ENCODE peak calls at places on chromosome 6, in five cellular contexts. One of them, this sample, is unnamed. For H3K27me3, the result is how much of the 10 kb centered on the place peaks cover.

GRCh38 chr6:129648819-129649491 is 61.0 kb downstream of the ARHGAP18 start:
- DNase-seq in ovary: no peak
- DNase-seq in right lobe of liver: no peak
- DNase-seq in HepG2: no peak
- DNase-seq in tibial nerve: no peak
- DNase-seq in this sample: no peak

GRCh38 chr6:161227004-161227950 is 46.6 kb downstream of the AGPAT4 start:
- DNase-seq in HepG2: no peak
- DNase-seq in ovary: no peak
- DNase-seq in right lobe of liver: no peak
- DNase-seq in tibial nerve: no peak
- DNase-seq in this sample: no peak

GRCh38 chr6:134247271-134247833 is 70.6 kb downstream of the SGK1 start:
- DNase-seq in right lobe of liver: no peak
- DNase-seq in HepG2: no peak
- DNase-seq in ovary: no peak
- DNase-seq in tibial nerve: no peak
- DNase-seq in this sample: no peak

GRCh38 chr6:42007286-42007685 is 43.0 kb upstream of the TAF8 start:
- DNase-seq in tibial nerve: no peak
- DNase-seq in HepG2: no peak
- DNase-seq in ovary: no peak
- DNase-seq in right lobe of liver: no peak
- DNase-seq in this sample: no peak

GRCh38 chr6:131532476-131533108 is 40.4 kb upstream of the ARG1 start:
- DNase-seq in right lobe of liver: no peak
- DNase-seq in ovary: no peak
- DNase-seq in HepG2: no peak
- DNase-seq in tibial nerve: no peak
- DNase-seq in this sample: no peak

GRCh38 chr6:12608016-12608860 is 108.3 kb upstream of the PHACTR1 start:
- DNase-seq in HepG2: no peak
- DNase-seq in tibial nerve: no peak
- DNase-seq in right lobe of liver: no peak
- DNase-seq in ovary: no peak
- DNase-seq in this sample: no peak

GRCh38 chr6:132929141-132929540 is 114.8 kb downstream of the RPS12 start:
- DNase-seq in HepG2: no peak
- DNase-seq in tibial nerve: no peak
- DNase-seq in ovary: no peak
- DNase-seq in right lobe of liver: no peak
- DNase-seq in this sample: no peak

GRCh38 chr6:152372945-152373344 is 264.2 kb downstream of the SYNE1 start:
- DNase-seq in right lobe of liver: no peak
- DNase-seq in tibial nerve: no peak
- DNase-seq in ovary: no peak
- DNase-seq in HepG2: no peak
- DNase-seq in this sample: no peak

DNA sequence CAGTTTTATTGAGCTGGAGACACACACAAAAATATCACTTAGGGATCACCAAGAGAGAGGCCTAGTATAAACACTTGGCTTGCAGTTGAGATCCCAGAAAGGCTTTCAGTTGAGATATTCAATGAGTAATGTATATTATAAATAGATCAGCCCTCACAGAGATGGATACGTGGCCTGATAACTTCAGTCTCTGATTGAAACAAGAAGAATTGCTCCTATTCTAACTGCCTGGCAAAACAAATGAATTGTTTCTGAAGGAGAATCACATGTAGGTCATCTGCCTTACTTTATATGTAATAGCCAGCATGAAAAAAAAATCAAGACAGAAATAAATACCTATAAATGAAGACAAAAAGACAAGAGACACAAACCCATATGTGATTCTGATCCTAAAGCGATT is 747.3 kb upstream of the MAN1A1 start:
- DNase-seq in ovary: no peak
- DNase-seq in HepG2: no peak
- DNase-seq in right lobe of liver: no peak
- DNase-seq in tibial nerve: no peak
- DNase-seq in this sample: no peak
- H3K27ac ChIP-seq in ovary: no peak
- H3K27ac ChIP-seq in HepG2: no peak
- H3K27ac ChIP-seq in right lobe of liver: no peak
- H3K27ac ChIP-seq in tibial nerve: no peak
- H3K27ac ChIP-seq in this sample: no peak

DNA sequence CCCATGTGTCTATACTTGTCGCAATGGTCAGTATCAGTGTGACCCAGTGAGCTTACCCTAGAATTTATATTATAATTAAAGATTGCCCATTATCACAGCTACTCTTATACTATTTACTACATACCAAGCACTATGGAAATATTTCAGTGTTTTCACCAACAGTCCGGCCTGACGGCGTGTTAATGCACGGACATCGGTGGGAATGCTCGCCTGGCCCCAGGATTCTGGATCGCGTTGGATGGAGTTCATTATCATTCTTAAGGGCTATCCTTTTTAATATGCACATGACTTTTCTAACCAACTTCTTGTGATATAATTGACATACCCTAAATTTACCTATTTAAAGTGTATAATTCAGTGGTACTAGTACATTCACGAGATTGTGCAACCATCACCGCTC is 51.8 kb upstream of the AFDN start:
- DNase-seq in tibial nerve: no peak
- DNase-seq in right lobe of liver: no peak
- DNase-seq in HepG2: no peak
- DNase-seq in ovary: no peak
- DNase-seq in this sample: no peak
- H3K27me3 ChIP-seq in tibial nerve: under half
- H3K27me3 ChIP-seq in right lobe of liver: under half
- H3K27me3 ChIP-seq in HepG2: under half
- H3K27me3 ChIP-seq in ovary: under half
- H3K27me3 ChIP-seq in this sample: under half

GRCh38 chr6:393391-394221 is 2.1 kb downstream of the IRF4 start:
- DNase-seq in ovary: no peak
- DNase-seq in tibial nerve: no peak
- DNase-seq in HepG2: no peak
- DNase-seq in right lobe of liver: no peak
- DNase-seq in this sample: no peak

GRCh38 chr6:392441-393390 is 1.2 kb downstream of the IRF4 start:
- DNase-seq in ovary: no peak
- DNase-seq in HepG2: no peak
- DNase-seq in right lobe of liver: no peak
- DNase-seq in tibial nerve: no peak
- DNase-seq in this sample: no peak

GRCh38 chr6:389622-390021 is 1.9 kb upstream of the IRF4 start:
- DNase-seq in HepG2: no peak
- DNase-seq in tibial nerve: no peak
- DNase-seq in ovary: no peak
- DNase-seq in right lobe of liver: no peak
- DNase-seq in this sample: no peak

GRCh38 chr6:390914-391558 is 516 bp upstream of the IRF4 start:
- DNase-seq in right lobe of liver: no peak
- DNase-seq in HepG2: no peak
- DNase-seq in tibial nerve: no peak
- DNase-seq in ovary: no peak
- DNase-seq in this sample: no peak

GRCh38 chr6:391559-392440 is at the start of gene IRF4:
- DNase-seq in HepG2: no peak
- DNase-seq in ovary: no peak
- DNase-seq in tibial nerve: no peak
- DNase-seq in right lobe of liver: no peak
- DNase-seq in this sample: no peak
- TF ChIP-seq POLR2A in HepG2: no peak
- TF ChIP-seq POLR2A in ovary: no peak
- TF ChIP-seq POLR2A in tibial nerve: peak
- TF ChIP-seq POLR2A in right lobe of liver: no peak
- TF ChIP-seq POLR2A in this sample: no peak

DNA sequence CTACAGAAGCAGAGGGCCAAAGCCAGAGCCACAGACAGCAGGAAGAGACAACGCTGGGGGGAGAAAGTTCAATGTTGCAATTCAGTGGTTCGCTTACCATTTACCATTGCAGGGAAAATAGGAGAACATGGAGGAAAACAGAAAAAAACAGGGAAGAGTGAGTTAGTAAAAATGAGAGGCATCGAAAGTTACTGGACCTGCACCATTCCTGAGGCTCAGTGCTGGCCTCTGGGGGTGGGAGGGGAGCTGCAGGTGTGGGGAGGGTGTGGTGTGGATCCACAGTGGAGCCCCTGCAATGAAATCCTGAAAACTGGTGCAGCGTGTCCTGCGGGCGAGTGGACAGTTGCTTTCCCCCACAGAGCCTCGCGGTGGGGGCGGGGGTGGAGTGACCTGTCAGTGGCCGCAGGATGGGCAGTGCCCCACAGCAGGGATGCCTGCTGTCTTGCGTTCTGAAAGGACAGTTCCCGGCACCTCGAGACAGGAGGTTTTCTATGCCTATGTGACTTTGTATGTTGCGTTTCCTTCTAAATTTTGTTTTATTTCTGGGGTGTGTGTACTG is 5.7 kb downstream of the TMEM181 start:
- DNase-seq in HepG2: no peak
- DNase-seq in ovary: no peak
- DNase-seq in tibial nerve: no peak
- DNase-seq in right lobe of liver: no peak
- DNase-seq in this sample: no peak
- H3K27ac ChIP-seq in HepG2: no peak
- H3K27ac ChIP-seq in ovary: no peak
- H3K27ac ChIP-seq in tibial nerve: no peak
- H3K27ac ChIP-seq in right lobe of liver: no peak
- H3K27ac ChIP-seq in this sample: no peak

DNA sequence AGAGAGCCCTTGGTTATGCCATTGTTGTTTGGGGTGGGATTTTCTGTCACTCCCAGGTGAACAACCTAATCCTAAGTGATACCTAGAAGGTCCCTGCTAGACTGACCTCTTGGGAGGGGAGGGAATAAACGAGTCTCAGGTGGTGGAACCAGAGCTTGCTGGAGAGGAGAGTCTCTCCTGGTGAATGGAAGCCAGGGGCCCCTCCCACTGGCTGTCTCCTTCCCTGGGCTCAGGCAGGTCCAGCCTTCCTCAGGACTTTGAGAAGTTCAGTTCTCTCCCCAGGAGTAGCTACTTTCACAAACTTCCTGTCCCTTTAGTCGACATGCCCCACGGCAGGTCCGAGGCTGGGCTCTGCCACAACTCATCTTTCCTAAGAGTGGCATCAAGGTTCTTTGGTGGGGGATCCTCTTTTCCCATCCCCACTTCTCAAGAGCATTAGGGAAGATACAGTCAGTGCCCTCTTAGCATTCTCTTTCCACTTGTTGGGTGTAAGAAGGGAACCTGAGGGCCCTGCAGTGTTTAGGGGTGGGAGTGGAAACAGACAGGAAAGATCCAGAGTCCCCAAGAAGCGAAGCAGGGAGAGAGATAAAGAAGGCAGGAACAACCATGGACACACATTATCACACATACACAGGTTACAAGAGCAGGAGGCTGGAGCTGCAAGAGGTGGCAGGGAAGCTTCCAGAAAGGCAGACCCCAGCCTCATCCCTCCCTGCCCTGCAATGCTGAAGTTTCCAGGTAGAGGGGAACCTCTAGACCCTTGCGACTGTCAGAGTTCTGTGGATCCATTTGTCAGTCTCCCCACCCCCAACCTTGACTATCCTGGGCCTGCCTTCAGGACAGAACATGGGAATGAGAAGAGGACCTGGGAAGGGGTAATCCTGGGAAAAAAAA is 900 bp upstream of the GLP1R start:
- DNase-seq in right lobe of liver: no peak
- DNase-seq in ovary: no peak
- DNase-seq in HepG2: no peak
- DNase-seq in tibial nerve: no peak
- DNase-seq in this sample: no peak
- H3K27me3 ChIP-seq in right lobe of liver: under half
- H3K27me3 ChIP-seq in ovary: under half
- H3K27me3 ChIP-seq in HepG2: under half
- H3K27me3 ChIP-seq in tibial nerve: under half
- H3K27me3 ChIP-seq in this sample: under half

GRCh38 chr6:18264338-18265098 is at the start of gene DEK:
- DNase-seq in tibial nerve: peak
- DNase-seq in right lobe of liver: peak
- DNase-seq in ovary: peak
- DNase-seq in HepG2: peak
- DNase-seq in this sample: peak

GRCh38 chr6:18263561-18264337 is 581 bp downstream of the DEK start:
- DNase-seq in tibial nerve: peak
- DNase-seq in ovary: peak
- DNase-seq in right lobe of liver: peak
- DNase-seq in HepG2: no peak
- DNase-seq in this sample: no peak

GRCh38 chr6:18261877-18262276 is 2.5 kb downstream of the DEK start:
- DNase-seq in tibial nerve: no peak
- DNase-seq in right lobe of liver: no peak
- DNase-seq in ovary: no peak
- DNase-seq in HepG2: no peak
- DNase-seq in this sample: no peak

GRCh38 chr6:18265099-18265372 is 706 bp upstream of the DEK start:
- DNase-seq in HepG2: no peak
- DNase-seq in ovary: no peak
- DNase-seq in tibial nerve: no peak
- DNase-seq in right lobe of liver: no peak
- DNase-seq in this sample: no peak

DNA sequence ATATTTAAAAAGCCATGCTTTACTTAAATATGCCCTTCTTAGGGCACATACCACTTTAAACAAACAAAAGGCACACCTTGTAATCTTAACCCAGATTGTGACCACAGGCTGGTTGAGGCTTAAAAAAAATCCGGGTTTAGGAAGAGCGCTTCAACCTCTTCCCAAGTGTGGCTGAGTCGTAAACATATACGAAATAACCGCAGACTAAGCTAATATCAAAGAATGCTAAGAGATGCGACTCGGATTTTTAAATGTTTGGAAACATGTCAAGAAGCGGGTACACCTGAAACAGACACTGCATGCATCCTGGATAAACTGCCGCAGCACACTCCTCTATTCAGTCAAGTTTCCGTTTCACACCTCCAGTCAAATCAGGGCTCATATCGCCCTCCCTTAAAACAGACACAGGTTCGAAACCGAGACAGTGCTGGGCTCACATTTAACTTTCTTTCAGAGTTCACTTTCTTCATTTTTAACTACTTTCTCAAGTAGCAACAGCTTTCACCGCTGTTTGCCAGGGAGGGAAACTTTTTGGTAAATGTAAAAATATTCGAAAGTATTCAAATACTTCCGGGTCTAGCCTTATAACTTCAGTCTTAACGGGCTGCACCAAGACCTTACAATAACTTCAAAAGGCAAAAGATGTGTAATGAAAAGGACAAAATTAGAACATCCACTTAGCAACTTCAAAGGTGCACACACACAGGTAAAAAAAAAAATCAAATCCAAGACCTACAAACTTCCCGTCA is 1.3 kb downstream of the DEK start:
- DNase-seq in right lobe of liver: no peak
- DNase-seq in ovary: no peak
- DNase-seq in tibial nerve: no peak
- DNase-seq in HepG2: peak
- DNase-seq in this sample: no peak
- TF ChIP-seq POLR2A in right lobe of liver: no peak
- TF ChIP-seq POLR2A in ovary: no peak
- TF ChIP-seq POLR2A in tibial nerve: no peak
- TF ChIP-seq POLR2A in HepG2: no peak
- TF ChIP-seq POLR2A in this sample: no peak

GRCh38 chr6:33632603-33633039 is 11.5 kb downstream of the ITPR3 start:
- DNase-seq in ovary: peak
- DNase-seq in HepG2: peak
- DNase-seq in tibial nerve: peak
- DNase-seq in right lobe of liver: no peak
- DNase-seq in this sample: no peak
- H3K27ac ChIP-seq in ovary: no peak
- H3K27ac ChIP-seq in HepG2: no peak
- H3K27ac ChIP-seq in tibial nerve: peak
- H3K27ac ChIP-seq in right lobe of liver: no peak
- H3K27ac ChIP-seq in this sample: peak

GRCh38 chr6:37694259-37694658 is 3.4 kb downstream of the MDGA1 start:
- DNase-seq in right lobe of liver: no peak
- DNase-seq in ovary: no peak
- DNase-seq in HepG2: no peak
- DNase-seq in tibial nerve: no peak
- DNase-seq in this sample: no peak
- H3K27me3 ChIP-seq in right lobe of liver: under half
- H3K27me3 ChIP-seq in ovary: under half
- H3K27me3 ChIP-seq in HepG2: under half
- H3K27me3 ChIP-seq in tibial nerve: under half
- H3K27me3 ChIP-seq in this sample: under half

This sample was measured in breast epithelium.